ENCODE peak calls at places on chromosomes 2 and 18, in six cellular contexts. G, H, L, C, Q and A are unnamed samples.

GRCh38 chr2:168550670-168551069 is 94.6 kb downstream of the CERS6 start:
- DNase-seq in Q (no peak), G (no peak), H (no peak), C (no peak), L (peak), A (no peak)

GRCh38 chr2:236656166-236656565 is 86.5 kb downstream of the ACKR3 start:
- DNase-seq in Q (no peak), H (no peak), C (no peak), G (no peak), L (no peak), A (no peak)

GRCh38 chr2:96091711-96092579 is 24.4 kb downstream of the ADRA2B start:
- DNase-seq in Q (peak), C (no peak), L (peak), G (no peak), H (no peak), A (no peak)

GRCh38 chr2:154614906-154615305 is 83.6 kb upstream of the KCNJ3 start:
- DNase-seq in G (no peak), H (no peak), C (no peak), Q (no peak), L (no peak), A (no peak)

GRCh38 chr2:118417417-118418125 is 329.3 kb downstream of the INSIG2 start:
- DNase-seq in H (no peak), G (no peak), L (no peak), Q (no peak), C (no peak), A (peak)

GRCh38 chr2:100767224-100767653 is 52.7 kb upstream of the NPAS2 start:
- DNase-seq in Q (no peak), C (peak), L (no peak), G (no peak), H (no peak), A (peak)

GRCh38 chr2:236853558-236853957 is 232.1 kb upstream of the COPS8 start:
- DNase-seq in L (no peak), G (no peak), Q (no peak), H (no peak), C (no peak), A (no peak)

GRCh38 chr2:104375206-104375605 is 478.7 kb upstream of the POU3F3 start:
- DNase-seq in Q (no peak), L (no peak), G (no peak), C (no peak), H (no peak), A (peak)

GRCh38 chr18:51278045-51278649 is 80.7 kb upstream of the MEX3C start:
- DNase-seq in H (no peak), C (peak), G (no peak), Q (peak), L (peak), A (peak)

GRCh38 chr2:194867328-194867727 is 789.7 kb upstream of the SLC39A10 start:
- DNase-seq in L (no peak), H (no peak), G (no peak), C (peak), Q (no peak), A (peak)

GRCh38 chr2:241279413-241279812 is 36.1 kb downstream of the HDLBP start:
- DNase-seq in C (no peak), H (no peak), G (no peak), Q (no peak), L (no peak), A (no peak)

GRCh38 chr2:119426801-119427395 is 4.8 kb upstream of the TMEM37 start:
- DNase-seq in G (no peak), L (peak), C (no peak), Q (no peak), H (no peak), A (no peak)

GRCh38 chr2:8612734-8613179 is 69.1 kb upstream of the ID2 start:
- DNase-seq in Q (peak), C (no peak), L (no peak), H (no peak), G (no peak), A (no peak)

GRCh38 chr2:10228611-10229365 is 73.9 kb upstream of the HPCAL1 start:
- DNase-seq in Q (no peak), H (no peak), L (peak), C (no peak), G (no peak), A (no peak)

GRCh38 chr2:241803387-241804325 is 5.3 kb upstream of the NEU4 start:
- DNase-seq in Q (peak), G (peak), C (peak), L (peak), H (peak), A (peak)

GRCh38 chr2:217801115-217801531 is 201.7 kb downstream of the TNS1 start:
- DNase-seq in C (no peak), G (no peak), Q (peak), H (no peak), L (no peak), A (no peak)

GRCh38 chr2:43609304-43609883 is 13.6 kb upstream of the THADA start:
- DNase-seq in Q (peak), G (no peak), C (peak), H (peak), L (peak), A (peak)

GRCh38 chr2:187461294-187462261 is 13.5 kb upstream of the CALCRL start:
- DNase-seq in C (no peak), Q (no peak), H (no peak), G (peak), L (peak), A (peak)

GRCh38 chr2:180664507-180664906 is 315.9 kb upstream of the UBE2E3 start:
- DNase-seq in Q (no peak), G (no peak), C (no peak), L (no peak), H (no peak), A (no peak)

GRCh38 chr2:7456762-7457161 is 539.5 kb downstream of the RNF144A start:
- DNase-seq in G (no peak), C (no peak), H (no peak), Q (no peak), L (no peak), A (no peak)

GRCh38 chr18:12296087-12296403 is 12.0 kb upstream of the TUBB6 start:
- DNase-seq in Q (no peak), L (no peak), H (no peak), G (no peak), C (no peak), A (peak)

GRCh38 chr2:7471185-7471584 is 554.0 kb downstream of the RNF144A start:
- DNase-seq in H (no peak), L (no peak), G (no peak), Q (no peak), C (no peak), A (no peak)

GRCh38 chr2:12809526-12809925 is 92.8 kb downstream of the TRIB2 start:
- DNase-seq in H (no peak), C (no peak), Q (no peak), L (no peak), G (no peak), A (no peak)

GRCh38 chr2:119826370-119826961 is 66.7 kb downstream of the PTPN4 start:
- DNase-seq in Q (peak), L (peak), C (peak), G (no peak), H (peak), A (peak)

GRCh38 chr2:23745726-23746105 is 181.2 kb downstream of the ATAD2B start:
- DNase-seq in C (no peak), Q (no peak), H (no peak), G (no peak), L (peak), A (peak)

GRCh38 chr2:207113403-207113802 is 52.3 kb downstream of the KLF7 start:
- DNase-seq in L (no peak), H (no peak), G (no peak), C (no peak), Q (no peak), A (no peak)

GRCh38 chr18:21686282-21687105 is 18.1 kb downstream of the ABHD3 start:
- DNase-seq in H (no peak), Q (no peak), L (no peak), G (no peak), C (no peak), A (no peak)

GRCh38 chr2:18559941-18560796 is at the start of gene RDH14:
- DNase-seq in G (peak), L (peak), Q (peak), H (peak), C (peak), A (peak)

GRCh38 chr2:15178946-15179345 is 382.2 kb downstream of the NBAS start:
- DNase-seq in H (no peak), Q (peak), L (no peak), G (no peak), C (no peak), A (no peak)

GRCh38 chr2:215573495-215573894 is 137.6 kb upstream of the FN1 start:
- DNase-seq in C (no peak), G (no peak), H (no peak), L (no peak), Q (no peak), A (no peak)

GRCh38 chr2:238518127-238518827 is 91.5 kb downstream of the ASB1 start:
- DNase-seq in G (no peak), C (no peak), Q (no peak), H (no peak), L (no peak), A (no peak)

GRCh38 chr2:231680284-231680991 is 27.9 kb upstream of the PTMA start:
- DNase-seq in C (no peak), L (peak), G (peak), Q (no peak), H (no peak), A (no peak)

GRCh38 chr2:102615620-102616436 is 3.5 kb upstream of the SLC9A2 start:
- DNase-seq in C (peak), G (peak), L (peak), H (no peak), Q (peak), A (peak)

GRCh38 chr2:183543731-183544130 is 419.5 kb downstream of the NUP35 start:
- DNase-seq in L (no peak), G (no peak), C (no peak), H (no peak), Q (no peak), A (peak)

GRCh38 chr2:43605851-43606250 is 10.0 kb upstream of the THADA start:
- DNase-seq in H (no peak), G (no peak), C (no peak), L (no peak), Q (no peak), A (no peak)

GRCh38 chr2:24052951-24053350 is 3.4 kb downstream of the FKBP1B start:
- DNase-seq in H (no peak), Q (no peak), L (no peak), C (no peak), G (no peak), A (no peak)

GRCh38 chr18:13412901-13413300 is 194.3 kb downstream of the LDLRAD4 start:
- DNase-seq in L (no peak), Q (no peak), G (no peak), H (no peak), C (no peak), A (no peak)

GRCh38 chr2:160353166-160353565 is 140.4 kb downstream of the RBMS1 start:
- DNase-seq in C (peak), L (no peak), H (peak), Q (peak), G (no peak), A (no peak)

GRCh38 chr18:77749189-77749588 is 499.5 kb downstream of the GALR1 start:
- DNase-seq in L (no peak), C (no peak), Q (no peak), H (no peak), G (no peak), A (no peak)